ENCODE peak calls at places on chromosomes 1 and 21, in seven cellular contexts. M is transverse colon, G is sigmoid colon, P is HCT116, O is breast epithelium, S is stomach, T is upper lobe of left lung. Q is an unnamed sample.

GRCh38 chr1:160710531-160711252 is 930 bp downstream of the CD48 start:
- DNase-seq in M (no peak), G (no peak), P (no peak), O (no peak), S (no peak), T (no peak), Q (no peak)

GRCh38 chr1:37035014-37035686 is 835 bp upstream of the GRIK3 start:
- DNase-seq in M (no peak), G (no peak), P (no peak), O (no peak), S (no peak), T (no peak), Q (no peak)

GRCh38 chr21:46110499-46111192 is 12.7 kb downstream of the COL6A2 start:
- DNase-seq in M (peak; percentile 26), G (peak; percentile 95), P (no peak), O (peak; percentile 51), S (peak; percentile 21), T (peak; percentile 63), Q (no peak)

GRCh38 chr1:55375617-55376258 is 160.6 kb upstream of the USP24 start:
- DNase-seq in M (peak; percentile 30), G (no peak), P (peak; percentile 22), O (no peak), S (no peak), T (no peak), Q (no peak)

GRCh38 chr21:44618909-44619308 is 7.0 kb downstream of the KRTAP10-8 start:
- DNase-seq in M (no peak), G (no peak), P (no peak), O (no peak), S (no peak), T (peak; percentile 40), Q (peak; percentile 76)

GRCh38 chr21:36613064-36613463 is 85.9 kb upstream of the SIM2 start:
- DNase-seq in M (no peak), G (no peak), P (no peak), O (no peak), S (peak; percentile 39), T (no peak), Q (no peak)

GRCh38 chr21:39670741-39671140 is 58.0 kb downstream of the B3GALT5 start:
- DNase-seq in M (no peak), G (no peak), P (no peak), O (no peak), S (no peak), T (no peak), Q (no peak)

GRCh38 chr1:243956448-243956847 is 94.6 kb upstream of the ZBTB18 start:
- DNase-seq in M (no peak), G (no peak), P (no peak), O (no peak), S (no peak), T (no peak), Q (no peak)

GRCh38 chr1:63704443-63704842 is 69.4 kb upstream of the ROR1 start:
- DNase-seq in M (no peak), G (peak; percentile 39), P (no peak), O (no peak), S (peak; percentile 59), T (peak; percentile 42), Q (no peak)
- TF ChIP-seq CTCF in M (no peak), G (no peak), P (no peak), O (no peak), S (no peak), T (no peak), Q (no peak)

GRCh38 chr1:153985341-153985912 is 712 bp downstream of the RAB13 start:
- DNase-seq in M (peak; percentile 36), G (peak; percentile 86), P (no peak), O (no peak), S (no peak), T (peak; percentile 52), Q (no peak)
- TF ChIP-seq POLR2A in M (peak; percentile 4), G (no peak), P (no peak), O (no peak), S (no peak), T (no peak), Q (no peak)

GRCh38 chr1:32991819-32992488 is 27.3 kb upstream of the RNF19B start:
- DNase-seq in M (no peak), G (peak; percentile 56), P (no peak), O (no peak), S (no peak), T (peak; percentile 38), Q (peak; percentile 82)
- TF ChIP-seq POLR2AphosphoS5 in M (no peak), G (no peak), P (no peak), O (no peak), S (no peak), T (no peak), Q (no peak)

GRCh38 chr21:25929859-25930520 is 195.2 kb downstream of the GABPA start:
- DNase-seq in M (no peak), G (no peak), P (no peak), O (no peak), S (no peak), T (no peak), Q (no peak)
- TF ChIP-seq CTCF in M (no peak), G (no peak), P (no peak), O (no peak), S (no peak), T (no peak), Q (no peak)

DNA sequence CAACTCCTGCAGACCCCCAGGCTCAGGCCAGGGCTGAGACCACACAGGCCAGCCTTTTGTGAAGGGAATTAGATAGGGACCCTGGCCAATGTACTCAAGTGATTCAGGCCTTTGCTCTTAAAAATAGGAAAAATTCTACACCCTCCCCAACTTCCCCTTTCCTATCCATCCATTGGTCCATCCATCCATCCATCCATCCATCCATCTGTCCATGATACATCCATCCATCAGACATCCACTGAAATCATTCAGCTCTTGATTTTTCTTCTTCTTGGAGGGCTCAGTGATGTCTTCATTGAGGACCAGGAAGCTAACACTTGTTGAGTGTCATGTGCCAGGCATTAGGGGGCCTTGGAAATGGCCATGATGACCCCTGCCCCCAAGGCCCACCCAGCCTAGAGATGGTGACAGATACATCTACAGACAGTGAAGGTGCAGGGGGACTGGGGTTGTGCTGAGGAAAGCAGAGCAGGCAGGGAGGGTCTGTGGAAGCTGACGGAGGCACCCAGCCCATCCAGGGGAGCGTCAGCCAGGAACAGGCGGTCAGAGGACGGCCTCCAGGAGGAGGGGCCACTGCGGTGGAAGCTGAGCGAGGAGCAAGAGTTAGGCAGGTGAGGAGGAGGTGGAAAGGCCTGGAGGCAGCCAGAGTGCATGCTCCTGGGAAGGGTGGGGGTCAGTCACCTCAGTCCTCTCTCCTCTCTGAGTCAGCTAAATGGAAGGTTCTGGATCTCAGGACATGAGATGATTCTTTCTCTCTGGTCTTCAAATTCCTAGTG is 81.9 kb downstream of the EPHB2 start:
- DNase-seq in M (no peak), G (no peak), P (no peak), O (no peak), S (no peak), T (no peak), Q (no peak)
- TF ChIP-seq POLR2A in M (no peak), G (no peak), P (no peak), O (no peak), S (no peak), T (no peak), Q (no peak)

GRCh38 chr1:206541236-206541833 is 34.0 kb downstream of the RASSF5 start:
- DNase-seq in M (no peak), G (no peak), P (no peak), O (no peak), S (no peak), T (no peak), Q (peak; percentile 17)
- TF ChIP-seq POLR2AphosphoS5 in M (no peak), G (no peak), P (no peak), O (no peak), S (no peak), T (no peak), Q (no peak)

DNA sequence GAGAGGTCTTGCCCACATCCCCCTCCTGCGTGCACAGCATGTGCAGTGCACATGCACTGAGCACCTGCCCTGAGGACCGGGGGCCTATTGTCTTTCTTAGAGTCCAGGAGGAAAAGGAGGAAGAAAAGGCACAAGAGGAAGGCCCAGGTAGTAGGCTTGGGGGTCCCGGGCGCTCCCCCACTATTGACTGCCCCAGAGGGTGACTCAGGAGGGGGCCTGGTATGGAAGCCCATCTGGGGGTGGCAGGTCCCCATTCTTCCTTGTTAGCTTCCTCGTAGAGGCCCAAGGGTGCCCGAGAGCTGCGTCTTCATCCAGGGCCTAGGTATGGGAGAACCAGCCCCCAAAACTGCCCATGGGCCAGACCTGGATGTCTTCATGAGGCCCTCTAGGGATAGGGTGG is 4.1 kb upstream of the SMYD3 start:
- DNase-seq in M (no peak), G (no peak), P (no peak), O (no peak), S (no peak), T (no peak), Q (no peak)
- TF ChIP-seq CTCF in M (no peak), G (no peak), P (no peak), O (no peak), S (no peak), T (no peak), Q (no peak)

Q was measured in spleen.